ENCODE peak calls at places on chromosomes 1 and 21, in four cellular contexts. One of them, this sample, is unnamed.

GRCh38 chr1:206012086-206012859 is 9.1 kb upstream of the RAB7B start:
- DNase-seq in osteoblast: no peak
- DNase-seq in heart left ventricle: peak; percentile 85
- DNase-seq in AG04450: no peak
- DNase-seq in this sample: no peak

GRCh38 chr1:181073638-181074037 is 14.9 kb upstream of the IER5 start:
- DNase-seq in osteoblast: no peak
- DNase-seq in heart left ventricle: no peak
- DNase-seq in AG04450: peak; percentile 74
- DNase-seq in this sample: peak; percentile 80

GRCh38 chr1:222654849-222655248 is 37.0 kb downstream of the MIA3 start:
- DNase-seq in osteoblast: peak; percentile 79
- DNase-seq in heart left ventricle: no peak
- DNase-seq in AG04450: no peak
- DNase-seq in this sample: no peak

GRCh38 chr1:24415910-24416665 is 486 bp downstream of the NIPAL3 start:
- DNase-seq in osteoblast: no peak
- DNase-seq in heart left ventricle: peak; percentile 29
- DNase-seq in AG04450: no peak
- DNase-seq in this sample: no peak

GRCh38 chr1:221694109-221694508 is 47.8 kb downstream of the DUSP10 start:
- DNase-seq in osteoblast: no peak
- DNase-seq in heart left ventricle: no peak
- DNase-seq in AG04450: no peak
- DNase-seq in this sample: no peak

GRCh38 chr1:93827633-93828436 is 51.2 kb downstream of the DNTTIP2 start:
- DNase-seq in osteoblast: peak; percentile 45
- DNase-seq in heart left ventricle: no peak
- DNase-seq in AG04450: no peak
- DNase-seq in this sample: no peak

GRCh38 chr21:42171091-42172053 is 47.6 kb upstream of the ABCG1 start:
- DNase-seq in osteoblast: no peak
- DNase-seq in heart left ventricle: peak; percentile 67
- DNase-seq in AG04450: no peak
- DNase-seq in this sample: peak; percentile 24

GRCh38 chr1:203327684-203328457 is 22.6 kb downstream of the BTG2 start:
- DNase-seq in osteoblast: peak; percentile 92
- DNase-seq in heart left ventricle: peak; percentile 75
- DNase-seq in AG04450: no peak
- DNase-seq in this sample: no peak

GRCh38 chr1:55854911-55855310 is 639.7 kb upstream of the USP24 start:
- DNase-seq in osteoblast: no peak
- DNase-seq in heart left ventricle: no peak
- DNase-seq in AG04450: no peak
- DNase-seq in this sample: peak; percentile 63

GRCh38 chr21:45542242-45542666 is at the start of gene SLC19A1:
- DNase-seq in osteoblast: peak; percentile 100
- DNase-seq in heart left ventricle: peak; percentile 86
- DNase-seq in AG04450: no peak
- DNase-seq in this sample: no peak

GRCh38 chr21:25551548-25551947 is 55.7 kb downstream of the MRPL39 start:
- DNase-seq in osteoblast: no peak
- DNase-seq in heart left ventricle: no peak
- DNase-seq in AG04450: no peak
- DNase-seq in this sample: no peak

GRCh38 chr1:94006604-94007003 is 97.4 kb upstream of the GCLM start:
- DNase-seq in osteoblast: no peak
- DNase-seq in heart left ventricle: no peak
- DNase-seq in AG04450: no peak
- DNase-seq in this sample: no peak

GRCh38 chr1:51014878-51015277 is 44.8 kb downstream of the CDKN2C start:
- DNase-seq in osteoblast: no peak
- DNase-seq in heart left ventricle: no peak
- DNase-seq in AG04450: no peak
- DNase-seq in this sample: no peak

GRCh38 chr1:9826616-9827015 is 2.9 kb upstream of the CLSTN1 start:
- DNase-seq in osteoblast: peak; percentile 48
- DNase-seq in heart left ventricle: no peak
- DNase-seq in AG04450: no peak
- DNase-seq in this sample: no peak

GRCh38 chr1:201223852-201224670 is 33.4 kb downstream of the IGFN1 start:
- DNase-seq in osteoblast: peak; percentile 57
- DNase-seq in heart left ventricle: no peak
- DNase-seq in AG04450: no peak
- DNase-seq in this sample: no peak

DNA sequence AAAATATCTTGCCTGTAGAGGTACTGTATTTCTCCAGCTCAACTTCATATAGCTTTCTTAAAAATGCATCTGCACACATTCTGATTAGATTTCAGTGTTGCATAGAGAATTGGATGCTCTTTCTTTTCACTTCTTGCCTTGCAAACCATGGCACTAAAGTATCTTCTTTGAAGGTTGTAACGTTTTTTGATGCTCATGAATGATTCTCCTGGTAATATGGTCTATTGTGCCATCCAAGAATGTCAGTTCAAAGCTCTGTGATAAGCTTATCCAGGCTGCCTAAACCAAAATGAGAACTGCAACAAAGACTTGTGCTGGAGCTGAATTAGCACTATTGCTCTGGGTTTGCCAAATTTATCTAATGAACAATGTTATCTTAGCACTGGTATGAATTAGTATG is 1.9 kb downstream of the SGIP1 start:
- DNase-seq in osteoblast: no peak
- DNase-seq in heart left ventricle: no peak
- DNase-seq in AG04450: no peak
- DNase-seq in this sample: no peak
- H3K4me3 ChIP-seq in osteoblast: peak overlapping the region; percentile 70
- H3K4me3 ChIP-seq in heart left ventricle: peak overlapping the region; percentile 57
- H3K4me3 ChIP-seq in AG04450: peak overlapping the region; percentile 85
- H3K4me3 ChIP-seq in this sample: peak overlapping the region; percentile 80

GRCh38 chr1:212560933-212561460 is 47.6 kb upstream of the ATF3 start:
- DNase-seq in osteoblast: peak; percentile 68
- DNase-seq in heart left ventricle: no peak
- DNase-seq in AG04450: no peak
- DNase-seq in this sample: no peak

GRCh38 chr1:212558665-212559480 is 49.7 kb upstream of the ATF3 start:
- DNase-seq in osteoblast: peak; percentile 97
- DNase-seq in heart left ventricle: peak; percentile 96
- DNase-seq in AG04450: peak; percentile 86
- DNase-seq in this sample: peak; percentile 73

GRCh38 chr1:212562771-212563170 is 45.8 kb upstream of the ATF3 start:
- DNase-seq in osteoblast: no peak
- DNase-seq in heart left ventricle: no peak
- DNase-seq in AG04450: no peak
- DNase-seq in this sample: no peak

GRCh38 chr1:212559929-212560328 is 48.6 kb upstream of the ATF3 start:
- DNase-seq in osteoblast: no peak
- DNase-seq in heart left ventricle: no peak
- DNase-seq in AG04450: no peak
- DNase-seq in this sample: no peak

DNA sequence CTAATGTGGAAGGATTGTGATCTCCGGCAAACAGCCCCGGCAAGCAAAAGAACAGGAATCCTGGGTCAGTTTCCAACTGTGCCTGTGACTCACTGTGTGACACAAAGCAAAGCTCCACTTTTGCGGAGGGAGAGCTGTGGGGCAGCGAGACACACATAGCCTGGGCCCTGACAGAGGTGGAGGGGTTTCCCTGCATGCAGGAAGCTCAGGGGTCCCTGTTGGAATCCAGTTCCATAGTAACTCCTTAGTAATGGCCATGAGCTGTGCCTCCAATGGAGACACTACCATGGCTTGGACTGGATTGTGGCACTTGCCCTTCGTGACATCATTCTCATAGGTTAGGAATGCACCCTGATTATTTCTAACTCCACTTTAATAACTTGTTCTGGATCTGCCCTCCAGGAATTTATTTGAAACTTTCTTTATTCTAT is 47.0 kb upstream of the ATF3 start:
- DNase-seq in osteoblast: peak; percentile 93
- DNase-seq in heart left ventricle: no peak
- DNase-seq in AG04450: no peak
- DNase-seq in this sample: peak; percentile 50
- H3K4me3 ChIP-seq in osteoblast: peak overlapping the region; percentile 60
- H3K4me3 ChIP-seq in heart left ventricle: no peak overlapping the region
- H3K4me3 ChIP-seq in AG04450: no peak overlapping the region
- H3K4me3 ChIP-seq in this sample: no peak overlapping the region

DNA sequence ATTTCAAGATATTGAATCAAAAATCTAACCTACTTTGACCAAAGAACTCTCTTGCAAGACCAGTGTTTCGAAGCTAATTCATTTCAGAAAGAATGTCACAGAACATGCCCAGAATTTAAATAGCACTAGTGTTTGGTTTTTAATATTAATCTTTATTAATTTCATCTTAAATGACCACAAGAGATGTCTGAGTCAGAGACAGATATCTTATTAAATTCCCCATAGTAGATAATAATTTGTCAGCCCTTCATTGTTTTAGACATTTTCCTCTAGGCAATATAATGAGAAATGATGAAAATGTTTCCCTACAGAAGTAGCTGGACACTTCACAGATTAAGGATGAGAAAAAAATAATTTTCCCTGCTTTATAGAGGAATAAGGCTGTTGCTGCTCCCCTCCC is 821.0 kb downstream of the BRINP3 start:
- DNase-seq in osteoblast: no peak
- DNase-seq in heart left ventricle: no peak
- DNase-seq in AG04450: no peak
- DNase-seq in this sample: no peak
- H3K4me3 ChIP-seq in osteoblast: no peak overlapping the region
- H3K4me3 ChIP-seq in heart left ventricle: no peak overlapping the region
- H3K4me3 ChIP-seq in AG04450: no peak overlapping the region
- H3K4me3 ChIP-seq in this sample: no peak overlapping the region

GRCh38 chr1:155241851-155242264 is 13.4 kb downstream of the ENTREP3 start:
- DNase-seq in osteoblast: no peak
- DNase-seq in heart left ventricle: no peak
- DNase-seq in AG04450: no peak
- DNase-seq in this sample: no peak
- H3K4me3 ChIP-seq in osteoblast: no peak overlapping the region
- H3K4me3 ChIP-seq in heart left ventricle: no peak overlapping the region
- H3K4me3 ChIP-seq in AG04450: no peak overlapping the region
- H3K4me3 ChIP-seq in this sample: no peak overlapping the region

GRCh38 chr1:144551107-144551542 is 41.6 kb upstream of the PPIAL4F start:
- DNase-seq in osteoblast: no peak
- DNase-seq in heart left ventricle: no peak
- DNase-seq in AG04450: no peak
- DNase-seq in this sample: no peak

GRCh38 chr1:144551543-144552424 is 40.9 kb upstream of the PPIAL4F start:
- DNase-seq in osteoblast: peak; percentile 92
- DNase-seq in heart left ventricle: peak; percentile 74
- DNase-seq in AG04450: peak; percentile 75
- DNase-seq in this sample: peak; percentile 89
- H3K4me3 ChIP-seq in osteoblast: peak overlapping the region; percentile 63
- H3K4me3 ChIP-seq in heart left ventricle: peak overlapping the region; percentile 53
- H3K4me3 ChIP-seq in AG04450: peak overlapping the region; percentile 62
- H3K4me3 ChIP-seq in this sample: peak overlapping the region; percentile 39

GRCh38 chr1:184052750-184053149 is 1.2 kb downstream of the TSEN15 start:
- DNase-seq in osteoblast: no peak
- DNase-seq in heart left ventricle: no peak
- DNase-seq in AG04450: no peak
- DNase-seq in this sample: no peak
- H3K4me3 ChIP-seq in osteoblast: peak overlapping the region; percentile 92
- H3K4me3 ChIP-seq in heart left ventricle: peak overlapping the region; percentile 89
- H3K4me3 ChIP-seq in AG04450: peak overlapping the region; percentile 82
- H3K4me3 ChIP-seq in this sample: peak overlapping the region; percentile 83

DNA sequence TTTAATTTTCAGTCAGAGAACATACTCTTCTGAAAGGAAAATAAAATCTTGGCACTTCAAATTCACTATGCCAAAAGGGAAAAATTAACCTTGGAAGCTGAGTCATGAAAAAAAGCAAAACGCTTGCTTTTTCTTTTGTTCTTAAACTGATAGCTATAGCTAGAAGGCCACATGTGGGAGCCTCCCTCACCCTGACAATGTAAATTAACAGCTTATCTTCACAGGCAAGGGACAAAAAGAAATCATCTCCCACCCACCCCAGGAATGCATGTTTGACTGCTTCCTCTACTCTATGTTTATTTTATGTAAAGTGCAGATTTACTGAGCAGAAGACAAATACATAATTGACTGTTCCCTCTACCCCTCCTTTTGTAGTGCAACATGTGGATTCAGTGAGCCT is 38.0 kb downstream of the EBNA1BP2 start:
- DNase-seq in osteoblast: no peak
- DNase-seq in heart left ventricle: no peak
- DNase-seq in AG04450: no peak
- DNase-seq in this sample: no peak
- H3K4me3 ChIP-seq in osteoblast: no peak overlapping the region
- H3K4me3 ChIP-seq in heart left ventricle: no peak overlapping the region
- H3K4me3 ChIP-seq in AG04450: no peak overlapping the region
- H3K4me3 ChIP-seq in this sample: no peak overlapping the region

DNA sequence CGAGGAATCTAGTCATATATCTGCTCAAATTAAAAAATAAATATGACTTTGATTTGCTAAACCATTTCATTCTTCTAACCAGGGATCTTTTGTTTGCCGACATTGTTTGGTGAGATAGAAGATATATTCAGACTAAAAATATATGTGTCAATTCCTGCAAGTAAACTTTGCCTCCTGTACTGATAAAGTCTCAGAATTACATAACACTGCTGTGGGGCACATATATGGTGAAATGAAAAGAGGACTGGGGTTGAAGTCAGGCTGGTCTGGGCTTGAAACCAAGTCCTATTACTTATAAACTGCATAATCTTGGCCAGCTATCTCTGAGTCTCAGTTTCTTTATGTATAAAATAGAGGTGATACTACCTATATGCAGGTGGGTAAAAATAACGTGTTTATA is 9.8 kb downstream of the SCMH1 start:
- DNase-seq in osteoblast: no peak
- DNase-seq in heart left ventricle: no peak
- DNase-seq in AG04450: no peak
- DNase-seq in this sample: no peak
- H3K4me3 ChIP-seq in osteoblast: no peak overlapping the region
- H3K4me3 ChIP-seq in heart left ventricle: no peak overlapping the region
- H3K4me3 ChIP-seq in AG04450: no peak overlapping the region
- H3K4me3 ChIP-seq in this sample: no peak overlapping the region

GRCh38 chr1:245797592-245798366 is 643.0 kb downstream of the KIF26B start:
- DNase-seq in osteoblast: no peak
- DNase-seq in heart left ventricle: no peak
- DNase-seq in AG04450: no peak
- DNase-seq in this sample: no peak
- H3K4me3 ChIP-seq in osteoblast: no peak overlapping the region
- H3K4me3 ChIP-seq in heart left ventricle: no peak overlapping the region
- H3K4me3 ChIP-seq in AG04450: no peak overlapping the region
- H3K4me3 ChIP-seq in this sample: no peak overlapping the region